ENCODE peak calls at places on chromosomes 1 and 21, in nine cellular contexts. A, J, I, O, S, Z, X, F and Y are unnamed samples.

GRCh38 chr21:41605178-41605933 is 97.4 kb upstream of the TMPRSS2 start:
- DNase-seq in I (no peak), J (no peak), S (no peak), A (no peak), O (no peak), X (peak; percentile 14), Z (no peak), F (no peak), Y (no peak)

GRCh38 chr1:2103266-2103900 is 53.2 kb downstream of the PRKCZ start:
- DNase-seq in I (no peak), J (no peak), O (no peak), S (no peak), A (no peak), X (no peak), F (no peak), Z (no peak), Y (no peak)

GRCh38 chr1:7584157-7584556 is 186.9 kb upstream of the VAMP3 start:
- DNase-seq in J (no peak), Z (no peak), F (no peak), O (no peak), I (no peak), S (no peak), X (no peak), A (no peak), Y (no peak)

GRCh38 chr1:241357366-241358305 is 631 bp upstream of the RGS7 start:
- DNase-seq in J (no peak), X (peak; percentile 0), S (no peak), O (no peak), Z (no peak), I (no peak), A (peak; percentile 17), F (peak; percentile 4), Y (no peak)

GRCh38 chr1:9629445-9630201 is 21.9 kb upstream of the PIK3CD start:
- DNase-seq in S (no peak), I (no peak), O (peak; percentile 78), X (peak; percentile 11), J (peak; percentile 62), A (no peak), Z (peak; percentile 53), F (no peak), Y (peak; percentile 59)

GRCh38 chr1:114455102-114455785 is 55.8 kb downstream of the TRIM33 start:
- DNase-seq in J (no peak), Z (no peak), X (peak; percentile 13), I (no peak), A (no peak), F (no peak), S (no peak), O (no peak), Y (no peak)

GRCh38 chr1:114589122-114589521 is 7.7 kb upstream of the BCAS2 start:
- DNase-seq in J (no peak), X (no peak), S (no peak), O (no peak), A (no peak), I (no peak), F (no peak), Z (no peak), Y (no peak)

GRCh38 chr1:41735587-41736290 is 183.0 kb downstream of the HIVEP3 start:
- DNase-seq in O (no peak), A (no peak), Z (no peak), F (no peak), S (no peak), I (no peak), J (no peak), X (peak; percentile 27), Y (no peak)

GRCh38 chr1:27509127-27510080 is 19.4 kb upstream of the WASF2 start:
- DNase-seq in S (no peak), Z (no peak), I (no peak), J (no peak), X (no peak), F (no peak), A (no peak), O (no peak), Y (no peak)

GRCh38 chr1:161071886-161072371 is 2.2 kb upstream of the ARHGAP30 start:
- DNase-seq in J (peak; percentile 43), Z (peak; percentile 38), A (peak; percentile 19), S (no peak), I (peak; percentile 34), F (peak; percentile 60), O (peak; percentile 15), X (peak; percentile 54), Y (peak; percentile 21)

GRCh38 chr1:112544753-112545152 is 36.0 kb downstream of the WNT2B start:
- DNase-seq in X (peak; percentile 94), F (peak; percentile 71), J (no peak), I (no peak), O (no peak), Z (no peak), A (peak; percentile 66), S (no peak), Y (no peak)

GRCh38 chr1:247385283-247385682 is 30.7 kb upstream of the NLRP3 start:
- DNase-seq in X (no peak), Z (no peak), J (no peak), S (no peak), F (peak; percentile 56), A (peak; percentile 21), O (no peak), I (no peak), Y (no peak)